ENCODE peak calls at places on chromosomes 7 and 10, in seven cellular contexts. P is heart left ventricle, M is lung, U is bronchial epithelial cell, F is cardiac fibroblast, R is body of pancreas, K is AG04450. Z is an unnamed sample.

GRCh38 chr7:45033261-45033930 is 33.4 kb downstream of the CCM2 start:
- DNase-seq in P (no peak), M (no peak), U (peak), F (peak), R (no peak), K (no peak), Z (peak)

GRCh38 chr7:47034180-47034579 is 547.7 kb downstream of the TNS3 start:
- DNase-seq in P (no peak), M (no peak), U (no peak), F (peak), R (no peak), K (no peak), Z (peak)

GRCh38 chr7:92421676-92422435 is 25.4 kb upstream of the GATAD1 start:
- DNase-seq in P (no peak), M (no peak), U (no peak), F (peak), R (peak), K (no peak), Z (no peak)

GRCh38 chr7:121744319-121744718 is 128.6 kb upstream of the PTPRZ1 start:
- DNase-seq in P (no peak), M (no peak), U (peak), F (no peak), R (no peak), K (no peak), Z (no peak)

GRCh38 chr10:19966751-19967150 is 150.5 kb downstream of the PLXDC2 start:
- DNase-seq in P (no peak), M (no peak), U (no peak), F (no peak), R (no peak), K (no peak), Z (no peak)

GRCh38 chr10:119595715-119596515 is 849 bp downstream of the TIAL1 start:
- DNase-seq in P (peak), M (peak), U (no peak), F (peak), R (peak), K (peak), Z (peak)

GRCh38 chr10:11381511-11381910 is 229.9 kb downstream of the USP6NL start:
- DNase-seq in P (no peak), M (no peak), U (no peak), F (no peak), R (no peak), K (no peak), Z (no peak)

GRCh38 chr7:148854975-148855374 is 29.1 kb downstream of the EZH2 start:
- DNase-seq in P (no peak), M (no peak), U (no peak), F (no peak), R (no peak), K (no peak), Z (no peak)

GRCh38 chr7:17772581-17773288 is 167.6 kb downstream of the SNX13 start:
- DNase-seq in P (no peak), M (no peak), U (no peak), F (no peak), R (no peak), K (no peak), Z (no peak)

GRCh38 chr10:13049774-13050420 is 48.4 kb upstream of the CCDC3 start:
- DNase-seq in P (no peak), M (no peak), U (no peak), F (no peak), R (no peak), K (no peak), Z (no peak)

GRCh38 chr7:70042533-70042932 is 444.3 kb downstream of the AUTS2 start:
- DNase-seq in P (no peak), M (no peak), U (peak), F (peak), R (no peak), K (no peak), Z (peak)

GRCh38 chr10:132104062-132104461 is 38.3 kb downstream of the JAKMIP3 start:
- DNase-seq in P (no peak), M (no peak), U (no peak), F (no peak), R (no peak), K (no peak), Z (no peak)

GRCh38 chr10:55628260-55628701 is 732.8 kb downstream of the ZWINT start:
- DNase-seq in P (peak), M (no peak), U (no peak), F (no peak), R (no peak), K (no peak), Z (no peak)

GRCh38 chr10:102043456-102043855 is 12.5 kb downstream of the ARMH3 start:
- DNase-seq in P (no peak), M (no peak), U (no peak), F (no peak), R (no peak), K (no peak), Z (no peak)

GRCh38 chr10:114239117-114239993 is at the start of gene VWA2:
- DNase-seq in P (peak), M (peak), U (no peak), F (no peak), R (peak), K (no peak), Z (no peak)
- H3K4me3 ChIP-seq in P (peak), M (peak), U (peak), F (no peak), R (peak), K (no peak), Z (no peak)

GRCh38 chr10:99852481-99853213 is 70.2 kb downstream of the ABCC2 start:
- DNase-seq in P (no peak), M (no peak), U (no peak), F (no peak), R (no peak), K (no peak), Z (peak)

GRCh38 chr10:99855479-99856071 is 73.1 kb downstream of the ABCC2 start:
- DNase-seq in P (no peak), M (no peak), U (no peak), F (no peak), R (no peak), K (no peak), Z (no peak)

GRCh38 chr10:99851825-99852224 is 69.4 kb downstream of the ABCC2 start:
- DNase-seq in P (no peak), M (no peak), U (peak), F (no peak), R (no peak), K (no peak), Z (no peak)

GRCh38 chr10:99853655-99854054 is 71.2 kb downstream of the ABCC2 start:
- DNase-seq in P (no peak), M (no peak), U (no peak), F (no peak), R (no peak), K (no peak), Z (no peak)

GRCh38 chr10:99854860-99855259 is 72.4 kb downstream of the ABCC2 start:
- DNase-seq in P (no peak), M (no peak), U (peak), F (peak), R (peak), K (peak), Z (peak)
- TF ChIP-seq CTCF in P (peak), M (peak), U (peak), F (peak), R (no peak), K (peak), Z (peak)

DNA sequence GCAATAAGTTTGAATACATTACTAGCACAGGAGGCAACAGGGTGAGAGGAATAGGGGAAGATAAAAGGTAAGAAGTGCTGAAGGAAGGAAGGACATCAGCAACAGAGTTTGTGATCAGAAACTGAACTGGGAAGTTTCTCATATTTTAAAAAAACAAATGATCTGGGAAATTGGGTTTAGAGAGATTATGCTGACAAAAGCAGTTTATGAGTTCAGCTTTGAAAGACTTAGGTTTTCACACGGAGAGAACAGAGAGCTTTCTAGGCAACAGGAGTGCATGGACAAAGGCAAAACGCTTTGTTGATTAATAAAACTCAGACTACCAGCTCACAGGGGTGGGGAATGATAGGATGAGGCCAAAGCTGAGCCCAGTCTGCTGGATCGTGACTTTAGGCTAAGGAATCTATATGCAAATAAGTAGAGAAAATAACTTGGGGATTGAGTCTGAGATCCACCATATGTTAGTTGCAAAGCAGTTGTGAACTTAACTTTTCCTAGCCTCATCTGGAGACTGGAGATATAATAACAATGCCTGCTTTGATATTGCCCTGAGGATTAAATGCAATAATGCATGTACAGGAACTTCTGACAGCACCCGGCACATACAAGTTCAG is 4.2 kb downstream of the OSBPL3 start:
- DNase-seq in P (no peak), M (no peak), U (no peak), F (peak), R (no peak), K (peak), Z (peak)
- H3K4me3 ChIP-seq in P (no peak), M (no peak), U (no peak), F (no peak), R (no peak), K (no peak), Z (no peak)

GRCh38 chr10:86945361-86946214 is 11.8 kb downstream of the MMRN2 start:
- DNase-seq in P (no peak), M (no peak), U (no peak), F (no peak), R (peak), K (no peak), Z (peak)
- TF ChIP-seq CTCF in P (no peak), M (no peak), U (peak), F (peak), R (peak), K (no peak), Z (peak)

DNA sequence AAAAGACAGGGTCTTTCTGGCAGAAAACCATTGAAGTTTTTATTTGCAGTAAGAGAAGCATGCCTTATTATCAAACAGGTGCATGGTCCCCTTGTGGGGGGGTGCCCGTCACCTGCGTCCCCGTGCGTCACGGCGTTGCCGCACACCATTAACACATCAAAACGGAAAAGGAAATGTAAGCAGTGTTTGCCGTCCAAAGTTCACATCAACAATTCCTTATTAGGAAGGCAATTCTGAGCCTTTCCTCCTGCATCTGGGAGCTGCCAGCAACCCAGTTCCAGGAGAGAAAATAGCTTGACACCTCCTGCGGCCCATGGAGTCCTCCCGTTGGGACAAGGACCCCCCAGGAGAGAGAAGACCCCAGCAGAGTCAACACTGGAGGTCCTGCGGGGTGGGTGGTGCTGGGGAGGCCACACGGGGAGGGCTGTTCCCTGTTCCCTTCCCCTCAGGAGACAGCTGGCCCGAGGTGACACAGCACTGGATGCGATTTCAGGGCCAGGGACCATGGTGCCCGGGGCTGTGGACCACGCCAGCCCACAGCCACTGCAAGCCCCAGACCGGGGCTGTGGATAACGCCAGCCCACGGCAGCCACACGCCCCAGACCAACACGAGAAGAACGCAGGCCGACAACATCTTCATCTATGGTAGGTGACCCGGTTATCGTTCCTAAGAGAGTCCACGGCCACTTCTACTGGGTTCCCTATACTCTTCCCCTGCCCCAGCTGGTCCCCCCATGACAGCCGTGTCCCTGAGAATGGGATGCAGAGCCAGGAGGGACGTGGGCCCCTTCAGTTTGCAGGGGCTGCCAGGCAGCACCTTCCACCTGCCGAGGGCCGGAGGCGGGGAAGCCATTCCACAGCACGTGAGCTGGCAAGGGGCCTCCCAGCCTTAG is 39.4 kb downstream of the DIP2C start:
- DNase-seq in P (no peak), M (no peak), U (no peak), F (no peak), R (peak), K (peak), Z (no peak)
- H3K4me3 ChIP-seq in P (no peak), M (no peak), U (no peak), F (no peak), R (no peak), K (peak), Z (no peak)